ENCODE peak calls at places on chromosomes 6 and 20, in five cellular contexts. One of them, this sample, is unnamed.
A peak's percentile ranks its signal among the peaks of the same experiment; 100 is the strongest.

GRCh38 chr6:35363293-35363750 is 21.0 kb downstream of the PPARD start:
- DNase-seq in small intestine: no peak
- DNase-seq in cardiac muscle cell: peak; percentile 85
- DNase-seq in right cardiac atrium: peak; percentile 54
- DNase-seq in CD8-positive, alpha-beta T cell: no peak
- DNase-seq in this sample: no peak

GRCh38 chr6:169701218-169701952 is 444 bp downstream of the WDR27 start:
- DNase-seq in small intestine: peak; percentile 23
- DNase-seq in cardiac muscle cell: no peak
- DNase-seq in right cardiac atrium: no peak
- DNase-seq in CD8-positive, alpha-beta T cell: no peak
- DNase-seq in this sample: no peak

GRCh38 chr6:1526689-1527088 is 83.0 kb upstream of the FOXC1 start:
- DNase-seq in small intestine: no peak
- DNase-seq in cardiac muscle cell: no peak
- DNase-seq in right cardiac atrium: no peak
- DNase-seq in CD8-positive, alpha-beta T cell: no peak
- DNase-seq in this sample: no peak

GRCh38 chr6:44538131-44538835 is 150.8 kb downstream of the CDC5L start:
- DNase-seq in small intestine: no peak
- DNase-seq in cardiac muscle cell: no peak
- DNase-seq in right cardiac atrium: no peak
- DNase-seq in CD8-positive, alpha-beta T cell: peak; percentile 1
- DNase-seq in this sample: no peak

GRCh38 chr6:16774437-16774836 is 13.2 kb upstream of the ATXN1 start:
- DNase-seq in small intestine: no peak
- DNase-seq in cardiac muscle cell: no peak
- DNase-seq in right cardiac atrium: no peak
- DNase-seq in CD8-positive, alpha-beta T cell: no peak
- DNase-seq in this sample: no peak

GRCh38 chr6:89368107-89368506 is 15.6 kb upstream of the UBE2J1 start:
- DNase-seq in small intestine: peak; percentile 56
- DNase-seq in cardiac muscle cell: peak; percentile 83
- DNase-seq in right cardiac atrium: peak; percentile 61
- DNase-seq in CD8-positive, alpha-beta T cell: peak; percentile 64
- DNase-seq in this sample: peak; percentile 69

GRCh38 chr20:1813101-1813529 is 82.1 kb upstream of the SIRPA start:
- DNase-seq in small intestine: no peak
- DNase-seq in cardiac muscle cell: no peak
- DNase-seq in right cardiac atrium: peak; percentile 87
- DNase-seq in CD8-positive, alpha-beta T cell: no peak
- DNase-seq in this sample: no peak

GRCh38 chr6:73800997-73801396 is 105.0 kb downstream of the CD109 start:
- DNase-seq in small intestine: no peak
- DNase-seq in cardiac muscle cell: no peak
- DNase-seq in right cardiac atrium: no peak
- DNase-seq in CD8-positive, alpha-beta T cell: no peak
- DNase-seq in this sample: no peak

GRCh38 chr6:82902290-82902689 is 163.4 kb downstream of the UBE3D start:
- DNase-seq in small intestine: no peak
- DNase-seq in cardiac muscle cell: no peak
- DNase-seq in right cardiac atrium: no peak
- DNase-seq in CD8-positive, alpha-beta T cell: no peak
- DNase-seq in this sample: no peak

GRCh38 chr6:116476021-116476678 is 15.0 kb downstream of the CALHM6 start:
- DNase-seq in small intestine: peak; percentile 33
- DNase-seq in cardiac muscle cell: no peak
- DNase-seq in right cardiac atrium: no peak
- DNase-seq in CD8-positive, alpha-beta T cell: no peak
- DNase-seq in this sample: no peak

GRCh38 chr6:44219053-44219814 is 2.5 kb downstream of the MYMX start:
- DNase-seq in small intestine: peak; percentile 50
- DNase-seq in cardiac muscle cell: peak; percentile 94
- DNase-seq in right cardiac atrium: peak; percentile 96
- DNase-seq in CD8-positive, alpha-beta T cell: no peak
- DNase-seq in this sample: peak; percentile 85

GRCh38 chr6:29792123-29793035 is 35.2 kb upstream of the HLA-G start:
- DNase-seq in small intestine: peak; percentile 56
- DNase-seq in cardiac muscle cell: peak; percentile 16
- DNase-seq in right cardiac atrium: peak; percentile 90
- DNase-seq in CD8-positive, alpha-beta T cell: peak; percentile 75
- DNase-seq in this sample: peak; percentile 51

GRCh38 chr6:39295538-39295937 is 18.7 kb downstream of the KCNK17 start:
- DNase-seq in small intestine: peak; percentile 35
- DNase-seq in cardiac muscle cell: no peak
- DNase-seq in right cardiac atrium: peak; percentile 77
- DNase-seq in CD8-positive, alpha-beta T cell: no peak
- DNase-seq in this sample: no peak

GRCh38 chr6:89082439-89082838 is 1.9 kb downstream of the PNRC1 start:
- DNase-seq in small intestine: peak; percentile 46
- DNase-seq in cardiac muscle cell: no peak
- DNase-seq in right cardiac atrium: no peak
- DNase-seq in CD8-positive, alpha-beta T cell: no peak
- DNase-seq in this sample: no peak

GRCh38 chr6:350371-350770 is 41.2 kb upstream of the IRF4 start:
- DNase-seq in small intestine: no peak
- DNase-seq in cardiac muscle cell: no peak
- DNase-seq in right cardiac atrium: no peak
- DNase-seq in CD8-positive, alpha-beta T cell: no peak
- DNase-seq in this sample: no peak
- H3K9me3 ChIP-seq in small intestine: no peaks in the 10 kb centered on the region
- H3K9me3 ChIP-seq in cardiac muscle cell: peaks cover 2% of the 10 kb centered on the region
- H3K9me3 ChIP-seq in right cardiac atrium: no peaks in the 10 kb centered on the region
- H3K9me3 ChIP-seq in CD8-positive, alpha-beta T cell: no peaks in the 10 kb centered on the region
- H3K9me3 ChIP-seq in this sample: no peaks in the 10 kb centered on the region

GRCh38 chr6:74851598-74851997 is 354.3 kb downstream of the COL12A1 start:
- DNase-seq in small intestine: no peak
- DNase-seq in cardiac muscle cell: no peak
- DNase-seq in right cardiac atrium: no peak
- DNase-seq in CD8-positive, alpha-beta T cell: no peak
- DNase-seq in this sample: no peak

GRCh38 chr6:74853991-74854390 is 351.9 kb downstream of the COL12A1 start:
- DNase-seq in small intestine: no peak
- DNase-seq in cardiac muscle cell: no peak
- DNase-seq in right cardiac atrium: no peak
- DNase-seq in CD8-positive, alpha-beta T cell: no peak
- DNase-seq in this sample: no peak

GRCh38 chr6:74857157-74857556 is 348.7 kb downstream of the COL12A1 start:
- DNase-seq in small intestine: peak; percentile 49
- DNase-seq in cardiac muscle cell: no peak
- DNase-seq in right cardiac atrium: no peak
- DNase-seq in CD8-positive, alpha-beta T cell: no peak
- DNase-seq in this sample: no peak
- H3K9me3 ChIP-seq in small intestine: no peaks in the 10 kb centered on the region
- H3K9me3 ChIP-seq in cardiac muscle cell: no peaks in the 10 kb centered on the region
- H3K9me3 ChIP-seq in right cardiac atrium: no peaks in the 10 kb centered on the region
- H3K9me3 ChIP-seq in CD8-positive, alpha-beta T cell: no peaks in the 10 kb centered on the region
- H3K9me3 ChIP-seq in this sample: no peaks in the 10 kb centered on the region

DNA sequence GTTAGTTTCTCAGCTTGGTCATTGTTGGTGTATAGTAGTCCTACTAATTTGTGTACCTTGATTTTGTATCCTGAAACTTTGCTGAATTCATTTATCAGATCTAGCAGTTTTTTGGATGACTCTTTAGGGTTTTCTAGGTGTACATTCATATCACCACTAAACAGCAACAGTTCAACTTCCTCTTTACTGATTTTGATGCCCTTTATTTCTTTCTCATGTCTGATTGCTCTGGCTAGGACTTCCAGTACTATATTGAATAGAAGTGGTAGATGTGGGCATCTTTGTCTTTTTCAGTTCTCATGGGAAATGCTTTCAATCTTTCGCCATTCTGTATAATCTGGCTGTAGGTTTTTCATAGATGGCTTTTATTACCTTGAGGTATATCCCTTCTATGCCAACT is 61.3 kb upstream of the HEY2 start:
- DNase-seq in small intestine: no peak
- DNase-seq in cardiac muscle cell: no peak
- DNase-seq in right cardiac atrium: no peak
- DNase-seq in CD8-positive, alpha-beta T cell: no peak
- DNase-seq in this sample: no peak
- H3K9me3 ChIP-seq in small intestine: peaks cover 1% of the 10 kb centered on the region
- H3K9me3 ChIP-seq in cardiac muscle cell: no peaks in the 10 kb centered on the region
- H3K9me3 ChIP-seq in right cardiac atrium: no peaks in the 10 kb centered on the region
- H3K9me3 ChIP-seq in CD8-positive, alpha-beta T cell: no peaks in the 10 kb centered on the region
- H3K9me3 ChIP-seq in this sample: no peaks in the 10 kb centered on the region

GRCh38 chr20:41599699-41600104 is 18.5 kb downstream of the CHD6 start:
- DNase-seq in small intestine: no peak
- DNase-seq in cardiac muscle cell: no peak
- DNase-seq in right cardiac atrium: no peak
- DNase-seq in CD8-positive, alpha-beta T cell: no peak
- DNase-seq in this sample: no peak
- H3K9me3 ChIP-seq in small intestine: no peaks in the 10 kb centered on the region
- H3K9me3 ChIP-seq in cardiac muscle cell: peaks cover 6% of the 10 kb centered on the region
- H3K9me3 ChIP-seq in right cardiac atrium: no peaks in the 10 kb centered on the region
- H3K9me3 ChIP-seq in CD8-positive, alpha-beta T cell: peaks cover 22% of the 10 kb centered on the region
- H3K9me3 ChIP-seq in this sample: peaks cover 5% of the 10 kb centered on the region

DNA sequence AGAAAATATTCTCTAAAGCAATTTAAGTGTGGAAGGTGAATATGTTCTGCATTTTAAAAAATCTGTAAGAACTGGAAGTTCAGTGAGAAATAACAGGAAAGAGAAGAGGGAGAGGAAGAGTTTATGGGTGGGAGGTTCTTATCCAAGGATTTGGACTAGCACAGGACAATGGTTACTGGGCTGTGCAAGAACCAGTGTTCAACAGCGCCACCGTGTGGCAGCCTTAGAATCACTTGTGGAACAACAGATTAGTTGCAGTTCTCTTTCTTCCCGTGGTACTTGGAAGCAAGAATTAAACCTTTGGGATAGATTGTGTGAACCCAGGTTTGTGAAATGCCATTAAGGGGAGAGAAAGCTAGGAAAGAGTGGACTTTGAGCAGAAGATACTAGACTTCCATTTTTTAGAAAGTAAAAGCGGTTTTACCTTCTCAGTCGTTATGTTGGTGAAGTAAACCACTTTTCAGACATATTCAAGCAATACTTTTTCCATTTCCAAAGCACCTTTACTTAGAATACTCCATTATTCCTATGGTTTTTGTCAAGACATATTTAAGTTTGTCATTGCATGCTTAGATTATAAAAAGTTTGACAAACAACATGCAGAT is 436.7 kb downstream of the RNF144B start:
- DNase-seq in small intestine: peak; percentile 5
- DNase-seq in cardiac muscle cell: peak; percentile 2
- DNase-seq in right cardiac atrium: no peak
- DNase-seq in CD8-positive, alpha-beta T cell: no peak
- DNase-seq in this sample: no peak
- H3K9me3 ChIP-seq in small intestine: peaks cover 3% of the 10 kb centered on the region
- H3K9me3 ChIP-seq in cardiac muscle cell: peaks cover 4% of the 10 kb centered on the region
- H3K9me3 ChIP-seq in right cardiac atrium: peaks cover 5% of the 10 kb centered on the region
- H3K9me3 ChIP-seq in CD8-positive, alpha-beta T cell: no peaks in the 10 kb centered on the region
- H3K9me3 ChIP-seq in this sample: no peaks in the 10 kb centered on the region

DNA sequence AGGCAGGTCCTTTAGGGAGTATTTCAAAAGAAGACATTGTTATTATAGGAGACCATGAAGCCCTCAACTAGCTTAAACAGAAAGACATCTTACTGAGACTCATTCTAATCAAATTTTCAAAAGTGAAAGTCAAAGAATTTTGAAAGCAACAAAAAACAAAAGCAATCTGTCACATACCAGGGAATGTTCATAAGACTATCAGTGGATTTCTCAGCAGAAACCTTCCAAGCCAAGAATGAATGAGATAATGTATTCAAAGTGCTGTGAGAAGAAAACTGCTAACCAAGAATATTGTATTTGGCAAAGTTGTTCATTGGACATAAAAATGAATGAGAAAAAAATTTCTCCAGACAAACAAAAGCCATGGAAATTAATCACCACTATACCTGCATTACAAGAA is 48.2 kb upstream of the FUT9 start:
- DNase-seq in small intestine: no peak
- DNase-seq in cardiac muscle cell: no peak
- DNase-seq in right cardiac atrium: no peak
- DNase-seq in CD8-positive, alpha-beta T cell: no peak
- DNase-seq in this sample: no peak
- H3K9me3 ChIP-seq in small intestine: no peaks in the 10 kb centered on the region
- H3K9me3 ChIP-seq in cardiac muscle cell: no peaks in the 10 kb centered on the region
- H3K9me3 ChIP-seq in right cardiac atrium: no peaks in the 10 kb centered on the region
- H3K9me3 ChIP-seq in CD8-positive, alpha-beta T cell: no peaks in the 10 kb centered on the region
- H3K9me3 ChIP-seq in this sample: no peaks in the 10 kb centered on the region

DNA sequence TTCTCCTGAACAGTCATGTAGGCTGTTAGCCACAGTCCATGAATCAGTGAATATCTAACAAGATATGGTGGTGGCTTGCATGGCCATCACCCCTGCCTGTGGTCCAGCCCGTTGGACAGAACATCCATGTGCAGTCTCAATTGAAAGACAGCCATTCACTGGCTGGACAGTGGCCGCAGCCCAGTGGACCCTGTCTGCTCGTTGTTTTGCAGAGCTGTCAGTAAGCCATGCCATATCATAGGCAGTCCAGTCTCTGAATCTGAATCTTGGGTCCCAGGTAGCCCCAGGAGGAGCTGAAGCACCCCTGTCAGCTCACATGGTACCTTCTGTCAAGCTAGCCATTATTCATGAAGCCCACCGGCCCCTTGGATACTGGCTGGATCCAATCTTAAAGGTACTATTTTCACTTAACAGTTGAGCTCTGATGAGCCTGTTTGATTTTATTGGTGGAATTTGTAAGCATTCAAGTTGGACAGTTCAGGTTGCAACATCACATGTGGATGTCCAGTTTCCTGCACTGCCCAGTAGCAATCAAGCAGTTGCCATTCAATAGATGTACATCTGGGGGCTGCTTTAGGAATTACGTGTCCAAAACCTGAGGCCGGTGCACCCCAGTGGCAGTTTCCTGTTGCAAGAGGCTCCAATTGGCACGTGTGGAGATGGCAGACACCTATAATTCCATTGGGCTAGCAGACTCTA is 37.8 kb downstream of the SERPINB1 start:
- DNase-seq in small intestine: no peak
- DNase-seq in cardiac muscle cell: no peak
- DNase-seq in right cardiac atrium: no peak
- DNase-seq in CD8-positive, alpha-beta T cell: no peak
- DNase-seq in this sample: no peak
- H3K9me3 ChIP-seq in small intestine: no peaks in the 10 kb centered on the region
- H3K9me3 ChIP-seq in cardiac muscle cell: no peaks in the 10 kb centered on the region
- H3K9me3 ChIP-seq in right cardiac atrium: no peaks in the 10 kb centered on the region
- H3K9me3 ChIP-seq in CD8-positive, alpha-beta T cell: no peaks in the 10 kb centered on the region
- H3K9me3 ChIP-seq in this sample: no peaks in the 10 kb centered on the region

This sample was measured in ovary.